ENCODE peak calls at places on chromosomes 2 and 18, in eight cellular contexts. A is GM12865, K is cardiac fibroblast, E is HepG2, M is IMR-90, O is fibroblast of pulmonary artery, Y is AG09309, F is PC-9. S is an unnamed sample.

GRCh38 chr2:50143822-50144575 is 887.9 kb downstream of the NRXN1 start:
- DNase-seq in O (peak; percentile 68), Y (no peak), E (peak; percentile 68), F (peak; percentile 4), M (no peak), K (peak; percentile 66), A (peak; percentile 64), S (peak; percentile 5)

GRCh38 chr2:54670485-54671009 is 52.9 kb upstream of the EML6 start:
- DNase-seq in O (no peak), F (no peak), M (no peak), A (no peak), K (no peak), E (no peak), Y (no peak), S (no peak)

GRCh38 chr2:56444339-56444738 is 260.5 kb downstream of the CCDC85A start:
- DNase-seq in O (peak; percentile 1), A (no peak), Y (no peak), E (no peak), M (no peak), F (peak; percentile 14), K (no peak), S (peak; percentile 23)

GRCh38 chr2:126543081-126543480 is 112.9 kb upstream of the GYPC start:
- DNase-seq in Y (no peak), K (peak; percentile 1), M (no peak), A (no peak), O (peak; percentile 3), E (no peak), F (no peak), S (no peak)

GRCh38 chr2:128465246-128466170 is 146.8 kb upstream of the HS6ST1 start:
- DNase-seq in A (no peak), Y (no peak), K (no peak), E (no peak), O (no peak), F (no peak), M (no peak), S (no peak)

GRCh38 chr2:113027691-113028090 is 22.4 kb downstream of the IL36A start:
- DNase-seq in Y (no peak), M (no peak), K (no peak), F (no peak), O (no peak), A (no peak), E (no peak), S (no peak)

GRCh38 chr2:3079466-3079865 is 298.2 kb downstream of the EIPR1 start:
- DNase-seq in O (no peak), F (no peak), K (no peak), M (no peak), E (no peak), A (no peak), Y (no peak), S (no peak)

GRCh38 chr18:78629426-78629825 is 350.2 kb upstream of the SALL3 start:
- DNase-seq in A (no peak), K (no peak), M (no peak), F (no peak), Y (no peak), O (no peak), E (no peak), S (no peak)

GRCh38 chr2:237297421-237298155 is 116.4 kb downstream of the COL6A3 start:
- DNase-seq in O (no peak), Y (no peak), K (no peak), F (no peak), A (no peak), M (peak; percentile 26), E (peak; percentile 82), S (no peak)

GRCh38 chr2:42743667-42744005 is 20.3 kb downstream of the OXER1 start:
- DNase-seq in A (no peak), M (no peak), E (no peak), F (no peak), Y (no peak), K (no peak), O (no peak), S (no peak)

GRCh38 chr2:42748846-42749245 is 15.1 kb downstream of the OXER1 start:
- DNase-seq in K (no peak), A (no peak), E (no peak), F (no peak), Y (no peak), O (no peak), M (no peak), S (no peak)

GRCh38 chr2:42752299-42752698 is 11.6 kb downstream of the OXER1 start:
- DNase-seq in M (no peak), K (no peak), O (no peak), A (peak; percentile 74), Y (no peak), F (no peak), E (no peak), S (no peak)

GRCh38 chr2:42742740-42743666 is 20.9 kb downstream of the OXER1 start:
- DNase-seq in A (peak; percentile 22), K (no peak), M (no peak), E (no peak), F (no peak), Y (no peak), O (no peak), S (no peak)

DNA sequence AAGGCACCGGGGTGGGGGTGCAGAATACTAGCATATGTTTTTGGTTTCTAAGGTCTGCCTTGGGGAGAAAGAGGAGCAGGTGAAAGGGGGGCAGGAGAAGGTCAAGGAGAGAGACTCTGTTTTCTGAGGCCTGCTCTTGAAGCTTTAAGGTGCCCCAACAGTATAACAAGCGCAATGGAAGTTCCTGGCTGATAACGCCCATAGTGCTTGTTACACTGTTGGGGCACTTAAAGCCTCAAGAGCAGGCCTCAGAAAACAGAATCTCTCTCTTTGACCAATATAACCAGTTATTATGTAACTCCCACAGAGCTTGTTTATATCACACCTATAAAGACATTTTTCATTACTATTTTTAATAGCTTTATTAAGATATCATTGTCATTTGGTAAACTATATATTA is 16.5 kb downstream of the OXER1 start:
- DNase-seq in K (no peak), A (no peak), E (no peak), F (no peak), O (no peak), Y (no peak), M (no peak), S (no peak)
- H3K4me3 ChIP-seq in K (no peak overlapping the region), A (no peak overlapping the region), E (no peak overlapping the region), F (no peak overlapping the region), O (no peak overlapping the region), Y (no peak overlapping the region), M (no peak overlapping the region), S (no peak overlapping the region)

GRCh38 chr2:176123847-176124273 is 1.3 kb downstream of the HOXD9 start:
- DNase-seq in K (no peak), E (no peak), Y (no peak), F (no peak), A (no peak), O (no peak), M (no peak), S (no peak)
- H3K4me3 ChIP-seq in K (no peak overlapping the region), E (no peak overlapping the region), Y (no peak overlapping the region), F (no peak overlapping the region), A (no peak overlapping the region), O (no peak overlapping the region), M (no peak overlapping the region), S (no peak overlapping the region)

GRCh38 chr2:70132244-70133126 is 45.2 kb downstream of the PCBP1 start:
- DNase-seq in A (peak; percentile 90), Y (no peak), E (peak; percentile 86), F (no peak), O (peak; percentile 65), K (peak; percentile 75), M (peak; percentile 63), S (no peak)

GRCh38 chr2:70127920-70128444 is 40.7 kb downstream of the PCBP1 start:
- DNase-seq in F (no peak), E (no peak), A (no peak), O (no peak), K (no peak), M (no peak), Y (no peak), S (no peak)

GRCh38 chr2:70133127-70133452 is 45.8 kb downstream of the PCBP1 start:
- DNase-seq in Y (no peak), A (no peak), M (no peak), O (no peak), F (no peak), K (no peak), E (no peak), S (no peak)

GRCh38 chr2:70133521-70134348 is 46.5 kb downstream of the PCBP1 start:
- DNase-seq in F (no peak), Y (no peak), K (peak; percentile 53), A (peak; percentile 85), E (no peak), M (no peak), O (peak; percentile 31), S (no peak)
- H3K4me3 ChIP-seq in F (no peak overlapping the region), Y (no peak overlapping the region), K (no peak overlapping the region), A (peak overlapping the region; percentile 79), E (no peak overlapping the region), M (no peak overlapping the region), O (no peak overlapping the region), S (no peak overlapping the region)

GRCh38 chr2:225466891-225467604 is 67.5 kb downstream of the NYAP2 start:
- DNase-seq in K (no peak), Y (no peak), O (no peak), A (no peak), F (peak; percentile 90), M (no peak), E (no peak), S (no peak)
- H3K4me3 ChIP-seq in K (no peak overlapping the region), Y (no peak overlapping the region), O (no peak overlapping the region), A (no peak overlapping the region), F (no peak overlapping the region), M (no peak overlapping the region), E (no peak overlapping the region), S (no peak overlapping the region)

DNA sequence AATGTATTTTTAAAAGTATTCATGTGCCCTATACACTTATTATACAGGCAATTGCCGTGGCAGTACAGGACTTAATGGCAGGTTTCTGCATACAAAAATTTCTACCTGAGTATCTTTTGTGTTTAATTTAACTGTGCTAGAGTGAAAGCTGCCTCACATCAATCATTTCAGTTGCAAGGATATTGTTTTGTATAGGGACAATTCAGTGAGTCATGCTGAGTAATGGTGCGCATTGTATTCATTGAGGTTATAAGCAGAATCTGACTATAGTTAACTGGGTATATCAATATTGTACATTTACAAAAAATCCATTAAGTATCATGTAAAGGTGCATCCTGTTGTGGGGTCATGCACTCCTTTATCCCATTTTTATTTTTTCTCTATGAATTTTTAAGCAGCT is 121.5 kb downstream of the GCA start:
- DNase-seq in O (no peak), K (no peak), F (no peak), A (no peak), M (no peak), Y (no peak), E (no peak), S (no peak)
- H3K4me3 ChIP-seq in O (no peak overlapping the region), K (no peak overlapping the region), F (no peak overlapping the region), A (no peak overlapping the region), M (no peak overlapping the region), Y (no peak overlapping the region), E (no peak overlapping the region), S (no peak overlapping the region)

DNA sequence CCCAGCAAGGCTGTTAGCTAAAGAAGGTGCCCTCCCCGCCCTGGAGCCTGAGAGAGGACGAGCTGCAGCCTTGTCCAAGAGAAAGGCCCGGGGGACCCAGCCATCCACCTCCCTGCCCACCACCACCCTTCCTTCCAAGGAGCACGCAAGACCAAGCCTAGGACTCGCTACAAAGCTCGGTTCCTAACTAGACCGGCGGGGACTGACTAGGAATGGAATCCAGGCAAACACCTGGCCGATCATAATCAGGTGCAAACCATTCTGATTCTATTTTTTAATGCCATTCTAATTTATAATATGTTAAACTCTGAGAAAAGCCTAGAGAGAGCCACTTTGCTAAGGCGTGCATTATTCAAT is 19.7 kb upstream of the TUBB6 start:
- DNase-seq in M (no peak), K (no peak), F (no peak), E (no peak), Y (no peak), A (no peak), O (no peak), S (no peak)
- H3K4me3 ChIP-seq in M (peak overlapping the region; percentile 40), K (peak overlapping the region; percentile 53), F (peak overlapping the region; percentile 56), E (peak overlapping the region; percentile 75), Y (peak overlapping the region; percentile 44), A (no peak overlapping the region), O (peak overlapping the region; percentile 53), S (peak overlapping the region; percentile 48)